ENCODE peak calls at places on chromosome 13, in five cellular contexts. F is SJSA1, E is HCT116, M is IMR-90, Y is esophagus squamous epithelium. S is an unnamed sample.

GRCh38 chr13:30796833-30797601 is 61.7 kb downstream of the ALOX5AP start:
- DNase-seq in F (no peak), E (no peak), M (peak; percentile 44), Y (no peak), S (no peak)

GRCh38 chr13:112960671-112961070 is 8.3 kb upstream of the MCF2L start:
- DNase-seq in F (no peak), E (no peak), M (no peak), Y (no peak), S (no peak)

GRCh38 chr13:74243637-74244526 is 109.7 kb upstream of the KLF12 start:
- DNase-seq in F (peak; percentile 59), E (no peak), M (peak; percentile 76), Y (no peak), S (peak; percentile 44)

GRCh38 chr13:25178070-25178469 is 6.0 kb upstream of the AMER2 start:
- DNase-seq in F (no peak), E (no peak), M (no peak), Y (no peak), S (no peak)

GRCh38 chr13:87344176-87344575 is 327.0 kb upstream of the SLITRK5 start:
- DNase-seq in F (no peak), E (no peak), M (no peak), Y (no peak), S (no peak)

GRCh38 chr13:76164290-76164689 is 528.2 kb downstream of the LMO7 start:
- DNase-seq in F (no peak), E (no peak), M (no peak), Y (no peak), S (no peak)

GRCh38 chr13:25846227-25846984 is 205.4 kb downstream of the SHISA2 start:
- DNase-seq in F (no peak), E (no peak), M (no peak), Y (no peak), S (no peak)

GRCh38 chr13:23709521-23709920 is 139.3 kb downstream of the TNFRSF19 start:
- DNase-seq in F (no peak), E (no peak), M (peak; percentile 25), Y (no peak), S (no peak)

GRCh38 chr13:48603375-48603774 is 50.4 kb upstream of the CYSLTR2 start:
- DNase-seq in F (no peak), E (no peak), M (no peak), Y (no peak), S (no peak)

GRCh38 chr13:112244495-112245177 is 131.5 kb upstream of the SPACA7 start:
- DNase-seq in F (no peak), E (no peak), M (no peak), Y (no peak), S (no peak)

GRCh38 chr13:79229761-79230160 is 176.3 kb downstream of the RBM26 start:
- DNase-seq in F (no peak), E (no peak), M (no peak), Y (no peak), S (no peak)
- H3K27ac ChIP-seq in F (no peak overlapping the region), E (no peak overlapping the region), M (no peak overlapping the region), Y (no peak overlapping the region), S (peak overlapping the region; percentile 47)

GRCh38 chr13:39224841-39225240 is 186.6 kb downstream of the NHLRC3 start:
- DNase-seq in F (no peak), E (no peak), M (no peak), Y (no peak), S (peak; percentile 54)
- H3K27ac ChIP-seq in F (no peak overlapping the region), E (no peak overlapping the region), M (no peak overlapping the region), Y (no peak overlapping the region), S (no peak overlapping the region)

DNA sequence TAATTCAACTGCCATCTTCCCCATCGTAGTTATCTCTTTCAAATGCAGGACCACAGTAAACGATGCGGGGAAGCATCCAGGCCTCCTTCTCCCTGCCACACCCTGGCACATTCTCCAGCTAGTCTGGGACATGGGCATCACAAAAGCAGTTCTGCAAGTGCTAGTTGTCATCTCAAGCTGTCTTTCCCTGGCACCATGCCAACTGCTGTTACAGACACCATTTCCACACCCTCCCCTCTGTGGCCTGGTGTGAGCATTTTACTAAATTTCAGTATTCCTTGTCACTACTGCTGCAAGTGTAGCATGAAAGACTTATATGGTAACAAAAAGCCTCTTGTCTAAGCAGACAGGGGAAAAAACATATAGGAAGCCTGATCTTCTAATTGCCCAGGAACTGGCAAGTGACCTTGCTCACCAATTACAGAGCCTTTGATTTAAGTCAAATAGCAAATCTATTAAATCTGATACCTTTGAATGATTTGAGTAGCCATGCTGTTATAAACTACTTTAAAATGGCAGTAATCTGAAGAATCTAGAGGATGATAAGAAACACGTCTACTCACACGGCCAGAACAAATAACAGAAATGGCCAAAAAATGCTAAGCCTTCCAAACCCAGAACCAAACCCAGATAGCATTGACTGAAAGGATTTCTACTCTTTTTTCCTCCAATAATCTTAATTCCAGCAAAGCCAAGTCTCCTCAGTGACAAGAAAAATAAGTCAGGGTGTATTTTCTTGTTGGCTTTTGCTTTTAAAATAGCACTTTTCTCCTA is 179.0 kb downstream of the NUFIP1 start:
- DNase-seq in F (no peak), E (no peak), M (no peak), Y (no peak), S (no peak)
- H3K27ac ChIP-seq in F (no peak overlapping the region), E (no peak overlapping the region), M (no peak overlapping the region), Y (no peak overlapping the region), S (no peak overlapping the region)

DNA sequence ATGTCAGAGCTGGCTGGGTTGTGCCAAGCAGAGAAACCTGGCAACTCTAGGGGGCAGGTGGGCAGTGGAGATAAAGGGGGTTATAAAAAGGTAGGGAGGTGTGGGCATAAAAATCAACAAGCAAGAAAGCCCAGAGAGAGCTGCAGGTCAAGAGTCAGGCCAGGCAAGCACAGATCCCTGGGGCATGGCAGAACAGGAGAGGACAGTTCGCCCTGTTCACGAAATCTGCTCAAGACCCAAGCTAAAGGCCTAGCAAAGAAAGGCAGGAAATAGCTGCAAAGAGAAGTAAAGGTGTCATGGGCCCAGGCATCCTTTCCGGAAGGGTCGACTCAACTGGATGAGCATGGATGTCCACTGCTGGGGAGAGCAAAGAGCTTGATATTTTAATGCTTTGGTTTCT is 3.4 kb downstream of the MBNL2 start:
- DNase-seq in F (no peak), E (no peak), M (no peak), Y (no peak), S (no peak)
- H3K27ac ChIP-seq in F (peak overlapping the region; percentile 75), E (no peak overlapping the region), M (peak overlapping the region; percentile 67), Y (peak overlapping the region; percentile 90), S (peak overlapping the region; percentile 76)

GRCh38 chr13:46111151-46111550 is 6.3 kb upstream of the CPB2 start:
- DNase-seq in F (no peak), E (no peak), M (no peak), Y (no peak), S (no peak)

GRCh38 chr13:46103037-46103436 is 1.8 kb downstream of the CPB2 start:
- DNase-seq in F (no peak), E (no peak), M (no peak), Y (no peak), S (no peak)

GRCh38 chr13:46104868-46105267 is at the start of gene CPB2:
- DNase-seq in F (no peak), E (no peak), M (no peak), Y (no peak), S (no peak)

GRCh38 chr13:46109451-46109850 is 4.6 kb upstream of the CPB2 start:
- DNase-seq in F (no peak), E (no peak), M (no peak), Y (no peak), S (no peak)

DNA sequence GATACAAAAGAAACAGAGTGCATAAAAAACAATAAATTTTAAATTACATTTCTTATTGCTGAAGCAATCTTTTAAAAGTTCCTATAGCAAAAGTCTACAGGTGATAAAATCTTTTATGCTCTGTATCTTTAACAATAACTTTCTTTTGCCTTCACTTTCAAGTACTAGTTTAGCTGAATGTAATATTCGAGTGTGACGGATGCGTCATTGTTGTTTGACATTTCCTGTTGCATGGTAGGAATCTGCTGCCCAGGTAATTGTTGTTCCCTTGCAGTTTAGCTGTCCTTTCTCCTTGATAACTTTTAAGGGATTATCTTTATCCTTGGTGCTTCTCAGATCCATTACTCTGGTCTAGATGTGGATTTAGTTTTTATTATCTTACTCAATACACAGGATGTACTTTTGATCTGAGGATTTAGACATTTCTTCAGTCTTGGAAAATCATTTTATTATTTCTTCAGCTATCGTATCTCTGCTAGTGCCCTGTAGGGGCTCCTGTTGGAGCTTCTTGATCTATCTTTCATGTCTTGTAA is 2.1 kb upstream of the CPB2 start:
- DNase-seq in F (no peak), E (no peak), M (no peak), Y (no peak), S (no peak)
- H3K27ac ChIP-seq in F (no peak overlapping the region), E (no peak overlapping the region), M (no peak overlapping the region), Y (no peak overlapping the region), S (no peak overlapping the region)

DNA sequence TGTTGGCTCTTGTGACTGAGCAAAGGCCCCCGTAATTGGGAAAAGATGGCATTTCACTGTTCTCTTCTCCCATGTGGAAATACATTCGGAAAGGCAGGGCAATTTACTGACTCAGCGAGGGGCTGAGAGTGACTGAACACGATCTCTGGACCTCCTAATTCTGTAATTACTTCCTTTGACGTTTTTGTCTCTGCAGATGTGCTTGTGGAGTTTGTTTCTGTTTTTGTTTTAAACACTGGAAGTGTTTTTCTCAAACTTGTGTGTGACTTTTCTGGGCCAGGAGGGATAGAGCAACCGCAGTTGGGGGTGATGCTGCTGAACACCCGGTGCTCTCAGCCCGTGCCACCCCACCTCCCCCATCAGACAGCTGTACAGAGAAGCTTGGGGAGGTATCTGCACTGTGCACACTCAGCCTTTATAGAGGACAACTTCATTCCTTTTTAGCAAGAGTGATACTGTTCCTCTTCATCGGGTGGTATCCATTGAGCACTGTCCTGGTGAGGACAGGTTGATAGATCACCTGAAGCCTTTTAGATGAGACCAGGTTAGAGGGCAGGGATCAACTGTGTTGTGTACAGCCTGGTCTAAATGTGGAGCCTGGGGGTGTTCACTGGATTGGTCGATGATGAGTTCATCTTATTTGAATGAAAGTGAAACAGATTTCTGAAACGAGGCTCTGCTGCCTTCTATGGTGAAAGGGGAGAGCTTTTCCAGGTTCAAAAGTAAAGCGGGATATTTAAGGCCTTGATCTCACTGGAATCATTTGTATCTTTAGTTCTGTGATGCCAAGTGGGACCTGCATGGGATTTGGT is 117.4 kb downstream of the ESD start:
- DNase-seq in F (peak; percentile 58), E (no peak), M (peak; percentile 70), Y (no peak), S (no peak)
- H3K27ac ChIP-seq in F (peak overlapping the region; percentile 75), E (no peak overlapping the region), M (peak overlapping the region; percentile 46), Y (peak overlapping the region; percentile 69), S (no peak overlapping the region)

DNA sequence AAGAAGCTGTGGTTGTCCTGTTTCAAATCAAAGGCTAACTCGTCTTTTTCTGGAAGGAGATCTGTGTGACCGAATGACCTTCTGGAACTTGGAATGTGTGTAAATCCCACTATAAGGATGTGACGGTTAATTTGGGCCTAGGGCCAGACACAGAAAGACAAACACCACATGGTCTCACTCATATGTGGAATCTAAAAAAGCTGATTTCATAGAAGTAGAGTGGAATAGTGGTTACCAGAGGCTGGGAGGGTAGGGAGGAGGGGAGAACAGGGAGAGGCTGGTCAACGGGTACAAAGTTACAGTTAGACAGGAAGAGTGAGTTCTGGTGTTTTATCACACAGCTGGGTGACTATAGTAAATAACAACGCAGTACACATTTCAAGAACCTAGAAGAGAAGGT is 39.3 kb upstream of the RGCC start:
- DNase-seq in F (peak; percentile 23), E (no peak), M (peak; percentile 72), Y (no peak), S (no peak)
- H3K27ac ChIP-seq in F (no peak overlapping the region), E (no peak overlapping the region), M (no peak overlapping the region), Y (no peak overlapping the region), S (no peak overlapping the region)

DNA sequence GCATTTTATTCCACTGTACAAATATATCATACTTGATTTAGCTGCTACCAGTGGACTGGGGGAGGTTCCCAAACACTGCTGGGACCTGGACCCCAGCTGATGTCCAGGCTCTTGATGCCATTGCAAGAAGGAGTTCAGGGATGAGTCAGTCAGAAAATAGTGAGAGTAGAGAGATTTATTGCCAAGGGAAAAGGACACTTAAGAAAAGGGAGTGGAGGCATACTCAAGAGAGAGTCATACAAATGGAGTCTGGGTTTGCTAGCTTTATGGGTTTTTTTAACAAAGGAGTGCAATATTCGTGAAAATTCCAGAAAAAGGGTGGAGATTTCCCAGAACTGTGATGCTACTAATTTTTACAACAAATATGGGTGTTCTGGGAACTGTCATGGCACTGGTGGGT is 36.1 kb downstream of the GPC6 start:
- DNase-seq in F (peak; percentile 57), E (no peak), M (peak; percentile 85), Y (no peak), S (peak; percentile 31)
- H3K27ac ChIP-seq in F (peak overlapping the region; percentile 31), E (no peak overlapping the region), M (no peak overlapping the region), Y (no peak overlapping the region), S (peak overlapping the region; percentile 66)